ENCODE peak calls at places on chromosome 7, in five cellular contexts. One of them, this sample, is unnamed.
A peak's percentile ranks its signal among the peaks of the same experiment; 100 is the strongest.

GRCh38 chr7:150842716-150843115 is 9.6 kb upstream of the AOC1 start:
- DNase-seq in neuronal stem cell: no peak
- DNase-seq in occipital lobe: no peak
- DNase-seq in activated effector memory CD4-positive, alpha-beta T cell treated with anti-CD3 and anti-CD28 coated beads, Interleukin-2, amount 50 U/mL, for 16 hours: no peak
- DNase-seq in T-cell: no peak
- DNase-seq in this sample: no peak

GRCh38 chr7:128863433-128863989 is 855 bp downstream of the ATP6V1F start:
- DNase-seq in T-cell: peak; percentile 31
- DNase-seq in activated effector memory CD4-positive, alpha-beta T cell treated with anti-CD3 and anti-CD28 coated beads, Interleukin-2, amount 50 U/mL, for 16 hours: peak; percentile 80
- DNase-seq in occipital lobe: no peak
- DNase-seq in neuronal stem cell: peak; percentile 51
- DNase-seq in this sample: no peak

GRCh38 chr7:152131981-152132494 is 106.6 kb downstream of the GALNT11 start:
- DNase-seq in occipital lobe: no peak
- DNase-seq in neuronal stem cell: no peak
- DNase-seq in T-cell: no peak
- DNase-seq in activated effector memory CD4-positive, alpha-beta T cell treated with anti-CD3 and anti-CD28 coated beads, Interleukin-2, amount 50 U/mL, for 16 hours: no peak
- DNase-seq in this sample: no peak

GRCh38 chr7:112018305-112019030 is 187.7 kb downstream of the DOCK4 start:
- DNase-seq in activated effector memory CD4-positive, alpha-beta T cell treated with anti-CD3 and anti-CD28 coated beads, Interleukin-2, amount 50 U/mL, for 16 hours: no peak
- DNase-seq in neuronal stem cell: no peak
- DNase-seq in occipital lobe: no peak
- DNase-seq in T-cell: no peak
- DNase-seq in this sample: no peak

GRCh38 chr7:151113344-151114150 is 27.3 kb downstream of the AGAP3 start:
- DNase-seq in T-cell: no peak
- DNase-seq in neuronal stem cell: peak; percentile 58
- DNase-seq in activated effector memory CD4-positive, alpha-beta T cell treated with anti-CD3 and anti-CD28 coated beads, Interleukin-2, amount 50 U/mL, for 16 hours: no peak
- DNase-seq in occipital lobe: no peak
- DNase-seq in this sample: no peak

GRCh38 chr7:52017802-52018679 is 701.4 kb upstream of the COBL start:
- DNase-seq in T-cell: no peak
- DNase-seq in neuronal stem cell: peak; percentile 63
- DNase-seq in occipital lobe: no peak
- DNase-seq in activated effector memory CD4-positive, alpha-beta T cell treated with anti-CD3 and anti-CD28 coated beads, Interleukin-2, amount 50 U/mL, for 16 hours: no peak
- DNase-seq in this sample: no peak

GRCh38 chr7:25314729-25315267 is 86.5 kb upstream of the NPVF start:
- DNase-seq in activated effector memory CD4-positive, alpha-beta T cell treated with anti-CD3 and anti-CD28 coated beads, Interleukin-2, amount 50 U/mL, for 16 hours: no peak
- DNase-seq in neuronal stem cell: no peak
- DNase-seq in T-cell: no peak
- DNase-seq in occipital lobe: no peak
- DNase-seq in this sample: no peak

GRCh38 chr7:96321041-96321669 is 743 bp downstream of the SLC25A13 start:
- DNase-seq in T-cell: peak; percentile 43
- DNase-seq in occipital lobe: peak; percentile 79
- DNase-seq in activated effector memory CD4-positive, alpha-beta T cell treated with anti-CD3 and anti-CD28 coated beads, Interleukin-2, amount 50 U/mL, for 16 hours: peak; percentile 85
- DNase-seq in neuronal stem cell: peak; percentile 76
- DNase-seq in this sample: peak; percentile 93

GRCh38 chr7:135147341-135147898 is 452 bp upstream of the TMEM140 start:
- DNase-seq in neuronal stem cell: no peak
- DNase-seq in occipital lobe: no peak
- DNase-seq in T-cell: no peak
- DNase-seq in activated effector memory CD4-positive, alpha-beta T cell treated with anti-CD3 and anti-CD28 coated beads, Interleukin-2, amount 50 U/mL, for 16 hours: no peak
- DNase-seq in this sample: no peak